ENCODE peak calls at places on chromosomes 12 and 14, in four cellular contexts. One of them, this sample, is unnamed.

GRCh38 chr14:75417674-75418073 is 10.1 kb upstream of the JDP2 start:
- DNase-seq in heart right ventricle: no peak
- DNase-seq in G401: no peak
- DNase-seq in HCT116: no peak
- DNase-seq in this sample: no peak

GRCh38 chr12:29278673-29279420 is 102.1 kb downstream of the ERGIC2 start:
- DNase-seq in heart right ventricle: no peak
- DNase-seq in G401: no peak
- DNase-seq in HCT116: no peak
- DNase-seq in this sample: no peak

GRCh38 chr14:71225108-71225507 is 317.8 kb downstream of the PCNX1 start:
- DNase-seq in heart right ventricle: no peak
- DNase-seq in G401: no peak
- DNase-seq in HCT116: no peak
- DNase-seq in this sample: no peak

GRCh38 chr12:4505381-4505986 is 33.2 kb upstream of the RAD51AP1 start:
- DNase-seq in heart right ventricle: no peak
- DNase-seq in G401: no peak
- DNase-seq in HCT116: no peak
- DNase-seq in this sample: no peak

GRCh38 chr14:87312138-87312537 is 680.8 kb downstream of the GALC start:
- DNase-seq in heart right ventricle: no peak
- DNase-seq in G401: no peak
- DNase-seq in HCT116: no peak
- DNase-seq in this sample: no peak

GRCh38 chr14:99345472-99345871 is 73.5 kb upstream of the BCL11B start:
- DNase-seq in heart right ventricle: no peak
- DNase-seq in G401: no peak
- DNase-seq in HCT116: no peak
- DNase-seq in this sample: no peak

GRCh38 chr14:30869525-30870150 is 4.7 kb upstream of the COCH start:
- DNase-seq in heart right ventricle: no peak
- DNase-seq in G401: no peak
- DNase-seq in HCT116: no peak
- DNase-seq in this sample: no peak

GRCh38 chr12:41981758-41982157 is 162.9 kb downstream of the GXYLT1 start:
- DNase-seq in heart right ventricle: no peak
- DNase-seq in G401: no peak
- DNase-seq in HCT116: peak
- DNase-seq in this sample: no peak

GRCh38 chr12:92432724-92433281 is 270.0 kb upstream of the PLEKHG7 start:
- DNase-seq in heart right ventricle: no peak
- DNase-seq in G401: no peak
- DNase-seq in HCT116: no peak
- DNase-seq in this sample: no peak

GRCh38 chr12:31896514-31897039 is 62.6 kb upstream of the RESF1 start:
- DNase-seq in heart right ventricle: peak
- DNase-seq in G401: no peak
- DNase-seq in HCT116: no peak
- DNase-seq in this sample: no peak

GRCh38 chr14:106493962-106494823 is 967.8 kb downstream of the TMEM121 start:
- DNase-seq in heart right ventricle: no peak
- DNase-seq in G401: no peak
- DNase-seq in HCT116: no peak
- DNase-seq in this sample: no peak

GRCh38 chr14:55535521-55536207 is 44.3 kb upstream of the KTN1 start:
- DNase-seq in heart right ventricle: no peak
- DNase-seq in G401: no peak
- DNase-seq in HCT116: no peak
- DNase-seq in this sample: no peak

GRCh38 chr12:56230449-56231183 is 765 bp downstream of the SLC39A5 start:
- DNase-seq in heart right ventricle: no peak
- DNase-seq in G401: no peak
- DNase-seq in HCT116: no peak
- DNase-seq in this sample: no peak

GRCh38 chr12:15404485-15404884 is 82.2 kb downstream of the PTPRO start:
- DNase-seq in heart right ventricle: no peak
- DNase-seq in G401: no peak
- DNase-seq in HCT116: no peak
- DNase-seq in this sample: no peak

GRCh38 chr14:49105512-49105911 is 480.7 kb downstream of the RPS29 start:
- DNase-seq in heart right ventricle: no peak
- DNase-seq in G401: no peak
- DNase-seq in HCT116: no peak
- DNase-seq in this sample: no peak

GRCh38 chr14:63853831-63854293 is 1.1 kb downstream of the SYNE2 start:
- DNase-seq in heart right ventricle: peak
- DNase-seq in G401: peak
- DNase-seq in HCT116: no peak
- DNase-seq in this sample: peak

This sample was measured in trophoblast cell.